ENCODE peak calls at places on chromosomes 11 and 22, in four cellular contexts. A, H, G and Y are unnamed samples.

GRCh38 chr11:78202733-78203167 is 14.0 kb downstream of the USP35 start:
- DNase-seq in H (no peak), A (no peak), G (peak), Y (no peak)

GRCh38 chr11:10414659-10415058 is 40.4 kb upstream of the AMPD3 start:
- DNase-seq in G (no peak), A (no peak), H (peak), Y (no peak)

GRCh38 chr11:109026891-109027489 is 362.1 kb downstream of the DDX10 start:
- DNase-seq in G (no peak), A (no peak), H (no peak), Y (no peak)

GRCh38 chr22:46057762-46058420 is 80.9 kb upstream of the WNT7B start:
- DNase-seq in A (no peak), G (peak), H (peak), Y (no peak)

GRCh38 chr11:130585545-130585944 is 137.1 kb downstream of the ADAMTS15 start:
- DNase-seq in G (no peak), H (no peak), A (peak), Y (peak)

GRCh38 chr11:75159081-75159953 is 8.4 kb downstream of the SLCO2B1 start:
- DNase-seq in H (no peak), A (no peak), G (no peak), Y (peak)

GRCh38 chr22:44828193-44828592 is 75.8 kb downstream of the ARHGAP8 start:
- DNase-seq in H (no peak), G (no peak), A (no peak), Y (no peak)

GRCh38 chr11:111775024-111775710 is 9.0 kb upstream of the PPP2R1B start:
- DNase-seq in G (no peak), H (peak), A (no peak), Y (no peak)

GRCh38 chr22:48624401-48624800 is 1203.3 kb downstream of the BRD1 start:
- DNase-seq in A (no peak), H (no peak), G (no peak), Y (no peak)

GRCh38 chr11:120626791-120627190 is 115.2 kb downstream of the GRIK4 start:
- DNase-seq in H (no peak), A (no peak), G (no peak), Y (no peak)

GRCh38 chr11:33642461-33643166 is 58.0 kb downstream of the C11orf91 start:
- DNase-seq in A (peak), H (no peak), G (no peak), Y (peak)